ENCODE peak calls at places on chromosomes 3 and 15, in eight cellular contexts. One of them, this sample, is unnamed.
A peak's percentile ranks its signal among the peaks of the same experiment; 100 is the strongest.

GRCh38 chr3:73490453-73491311 is 134.1 kb downstream of the PDZRN3 start:
- DNase-seq in HT1080: no peak
- DNase-seq in NB4: no peak
- DNase-seq in HEK293T: peak; percentile 41
- DNase-seq in T-helper 9 cell: no peak
- DNase-seq in choroid plexus epithelial cell: peak; percentile 93
- DNase-seq in ureter: no peak
- DNase-seq in activated naive CD4-positive, alpha-beta T cell treated with anti-CD3 and anti-CD28 coated beads for 36 hours: no peak
- DNase-seq in this sample: peak; percentile 30

GRCh38 chr3:113297741-113298320 is 86.5 kb downstream of the BOC start:
- DNase-seq in HT1080: no peak
- DNase-seq in NB4: no peak
- DNase-seq in HEK293T: no peak
- DNase-seq in T-helper 9 cell: no peak
- DNase-seq in choroid plexus epithelial cell: no peak
- DNase-seq in ureter: no peak
- DNase-seq in activated naive CD4-positive, alpha-beta T cell treated with anti-CD3 and anti-CD28 coated beads for 36 hours: no peak
- DNase-seq in this sample: no peak

GRCh38 chr15:49052662-49053061 is 6.4 kb upstream of the SECISBP2L start:
- DNase-seq in HT1080: no peak
- DNase-seq in NB4: no peak
- DNase-seq in HEK293T: no peak
- DNase-seq in T-helper 9 cell: no peak
- DNase-seq in choroid plexus epithelial cell: no peak
- DNase-seq in ureter: no peak
- DNase-seq in activated naive CD4-positive, alpha-beta T cell treated with anti-CD3 and anti-CD28 coated beads for 36 hours: no peak
- DNase-seq in this sample: no peak

GRCh38 chr3:120705851-120706582 is 24.0 kb upstream of the HGD start:
- DNase-seq in HT1080: no peak
- DNase-seq in NB4: no peak
- DNase-seq in HEK293T: no peak
- DNase-seq in T-helper 9 cell: no peak
- DNase-seq in choroid plexus epithelial cell: no peak
- DNase-seq in ureter: no peak
- DNase-seq in activated naive CD4-positive, alpha-beta T cell treated with anti-CD3 and anti-CD28 coated beads for 36 hours: no peak
- DNase-seq in this sample: no peak

GRCh38 chr3:27293954-27294353 is 75.2 kb downstream of the NEK10 start:
- DNase-seq in HT1080: no peak
- DNase-seq in NB4: no peak
- DNase-seq in HEK293T: no peak
- DNase-seq in T-helper 9 cell: no peak
- DNase-seq in choroid plexus epithelial cell: peak; percentile 32
- DNase-seq in ureter: no peak
- DNase-seq in activated naive CD4-positive, alpha-beta T cell treated with anti-CD3 and anti-CD28 coated beads for 36 hours: no peak
- DNase-seq in this sample: peak; percentile 77

GRCh38 chr15:93244691-93245615 is 155.9 kb upstream of the RGMA start:
- DNase-seq in HT1080: no peak
- DNase-seq in NB4: peak; percentile 63
- DNase-seq in HEK293T: no peak
- DNase-seq in T-helper 9 cell: no peak
- DNase-seq in choroid plexus epithelial cell: no peak
- DNase-seq in ureter: no peak
- DNase-seq in activated naive CD4-positive, alpha-beta T cell treated with anti-CD3 and anti-CD28 coated beads for 36 hours: no peak
- DNase-seq in this sample: no peak

GRCh38 chr15:39403674-39404117 is 177.2 kb upstream of the THBS1 start:
- DNase-seq in HT1080: peak; percentile 36
- DNase-seq in NB4: no peak
- DNase-seq in HEK293T: peak; percentile 17
- DNase-seq in T-helper 9 cell: no peak
- DNase-seq in choroid plexus epithelial cell: peak; percentile 87
- DNase-seq in ureter: no peak
- DNase-seq in activated naive CD4-positive, alpha-beta T cell treated with anti-CD3 and anti-CD28 coated beads for 36 hours: no peak
- DNase-seq in this sample: peak; percentile 80

GRCh38 chr15:42674472-42674871 is 62.5 kb downstream of the CDAN1 start:
- DNase-seq in HT1080: no peak
- DNase-seq in NB4: no peak
- DNase-seq in HEK293T: no peak
- DNase-seq in T-helper 9 cell: no peak
- DNase-seq in choroid plexus epithelial cell: no peak
- DNase-seq in ureter: no peak
- DNase-seq in activated naive CD4-positive, alpha-beta T cell treated with anti-CD3 and anti-CD28 coated beads for 36 hours: no peak
- DNase-seq in this sample: no peak

GRCh38 chr15:45743309-45744041 is 108.6 kb downstream of the SQOR start:
- DNase-seq in HT1080: no peak
- DNase-seq in NB4: no peak
- DNase-seq in HEK293T: no peak
- DNase-seq in T-helper 9 cell: no peak
- DNase-seq in choroid plexus epithelial cell: no peak
- DNase-seq in ureter: no peak
- DNase-seq in activated naive CD4-positive, alpha-beta T cell treated with anti-CD3 and anti-CD28 coated beads for 36 hours: no peak
- DNase-seq in this sample: no peak

GRCh38 chr3:54895613-54896012 is 32.2 kb downstream of the LRTM1 start:
- DNase-seq in HT1080: no peak
- DNase-seq in NB4: no peak
- DNase-seq in HEK293T: no peak
- DNase-seq in T-helper 9 cell: no peak
- DNase-seq in choroid plexus epithelial cell: no peak
- DNase-seq in ureter: no peak
- DNase-seq in activated naive CD4-positive, alpha-beta T cell treated with anti-CD3 and anti-CD28 coated beads for 36 hours: no peak
- DNase-seq in this sample: no peak